ENCODE peak calls at places on chromosomes 1 and 21, in five cellular contexts. L is tibial nerve, V is SJSA1, X is aorta, B is mucosa of descending colon. J is an unnamed sample.
A peak's percentile ranks its signal among the peaks of the same experiment; 100 is the strongest.

GRCh38 chr1:101257500-101258325 is 20.9 kb downstream of the S1PR1 start:
- DNase-seq in L (no peak), V (no peak), B (peak; percentile 80), X (no peak), J (no peak)

GRCh38 chr21:37045139-37045538 is 27.7 kb downstream of the PIGP start:
- DNase-seq in B (no peak), L (no peak), X (no peak), V (no peak), J (no peak)

GRCh38 chr1:115429884-115430283 is 91.8 kb upstream of the NGF start:
- DNase-seq in L (no peak), B (no peak), X (no peak), V (no peak), J (no peak)

GRCh38 chr1:155272466-155273133 is 704 bp downstream of the CLK2 start:
- DNase-seq in L (no peak), V (peak; percentile 47), B (no peak), X (no peak), J (no peak)

GRCh38 chr1:110555807-110556470 is 37.0 kb upstream of the KCNA10 start:
- DNase-seq in X (peak; percentile 92), V (no peak), L (peak; percentile 53), B (peak; percentile 18), J (peak; percentile 73)

GRCh38 chr1:39450956-39451601 is 40.4 kb upstream of the BMP8A start:
- DNase-seq in X (no peak), L (no peak), V (peak; percentile 80), B (no peak), J (no peak)

GRCh38 chr1:37509181-37509580 is 5.4 kb downstream of the MEAF6 start:
- DNase-seq in L (no peak), B (no peak), V (no peak), X (no peak), J (no peak)

GRCh38 chr1:96979287-96979686 is 257.7 kb downstream of the PTBP2 start:
- DNase-seq in V (no peak), B (peak; percentile 13), L (no peak), X (no peak), J (no peak)

GRCh38 chr1:40389871-40390560 is 16.5 kb downstream of the SMAP2 start:
- DNase-seq in L (no peak), B (no peak), V (no peak), X (no peak), J (no peak)

GRCh38 chr1:32273389-32274208 is 18.3 kb upstream of the HDAC1 start:
- DNase-seq in V (no peak), L (no peak), X (no peak), B (peak; percentile 43), J (no peak)

GRCh38 chr1:3011127-3011526 is 10.1 kb upstream of the ACTRT2 start:
- DNase-seq in B (no peak), V (no peak), X (no peak), L (no peak), J (no peak)

GRCh38 chr1:3011631-3012510 is 9.4 kb upstream of the ACTRT2 start:
- DNase-seq in V (no peak), X (peak; percentile 74), L (no peak), B (no peak), J (no peak)

GRCh38 chr1:3009021-3009420 is 12.2 kb upstream of the ACTRT2 start:
- DNase-seq in B (no peak), L (no peak), V (no peak), X (no peak), J (no peak)

GRCh38 chr1:3007298-3008147 is 13.7 kb upstream of the ACTRT2 start:
- DNase-seq in X (no peak), L (no peak), V (no peak), B (no peak), J (no peak)

GRCh38 chr1:3009556-3009955 is 11.7 kb upstream of the ACTRT2 start:
- DNase-seq in X (no peak), L (no peak), V (no peak), B (no peak), J (no peak)
- H3K9me3 ChIP-seq in X (no peaks in the 10 kb centered on the region), L (peaks cover 22% of the 10 kb centered on the region), V (no peaks in the 10 kb centered on the region), B (peaks cover 13% of the 10 kb centered on the region), J (peaks cover 4% of the 10 kb centered on the region)

DNA sequence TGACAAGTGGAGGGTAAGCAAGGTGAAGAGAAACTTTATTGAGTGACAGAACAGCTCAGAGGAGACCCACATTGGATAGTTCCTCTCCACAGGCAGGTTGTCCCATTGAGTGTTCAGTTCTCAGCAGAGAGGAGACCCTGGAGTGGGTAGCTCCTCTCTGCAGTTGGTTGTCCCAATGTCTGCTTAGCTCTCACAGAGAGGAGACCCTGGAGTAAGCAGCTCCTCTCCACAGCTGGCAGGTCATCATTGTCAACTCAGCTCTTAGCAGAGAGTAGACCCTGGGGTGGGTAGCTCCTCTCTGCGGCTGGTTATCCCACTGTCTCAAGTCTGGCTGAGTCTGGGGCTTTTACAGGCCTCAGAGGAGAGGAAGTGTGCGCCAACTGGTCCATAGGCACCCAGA is 6.0 kb upstream of the CHD1L start:
- DNase-seq in L (no peak), V (no peak), X (no peak), B (no peak), J (no peak)
- H3K9me3 ChIP-seq in L (peaks cover 3% of the 10 kb centered on the region), V (no peaks in the 10 kb centered on the region), X (no peaks in the 10 kb centered on the region), B (no peaks in the 10 kb centered on the region), J (no peaks in the 10 kb centered on the region)

GRCh38 chr21:34824314-34824713 is 155.5 kb downstream of the CLIC6 start:
- DNase-seq in B (no peak), L (no peak), V (no peak), X (no peak), J (no peak)
- H3K9me3 ChIP-seq in B (no peaks in the 10 kb centered on the region), L (no peaks in the 10 kb centered on the region), V (no peaks in the 10 kb centered on the region), X (peaks cover 2% of the 10 kb centered on the region), J (no peaks in the 10 kb centered on the region)

DNA sequence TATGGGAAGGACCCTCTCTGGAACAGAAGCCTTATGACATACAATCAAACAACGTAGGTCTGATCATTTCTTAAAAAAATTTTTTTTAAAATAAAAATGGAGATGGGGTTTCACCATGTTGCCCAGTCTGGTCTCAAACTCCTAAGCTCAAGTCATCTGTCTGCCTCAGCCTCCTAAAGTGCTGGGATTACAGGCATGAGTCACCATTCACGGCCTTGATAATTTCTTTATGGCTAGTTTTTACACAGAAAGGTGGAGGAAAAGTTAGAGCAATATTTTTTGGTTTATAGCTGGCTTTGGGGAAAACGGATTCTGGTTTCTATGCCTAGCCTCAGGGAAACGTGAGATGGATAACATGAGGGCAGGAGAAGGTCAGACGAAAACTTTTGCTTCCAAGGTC is 70.0 kb upstream of the B3GALT5 start:
- DNase-seq in V (no peak), X (no peak), B (no peak), L (no peak), J (no peak)
- H3K9me3 ChIP-seq in V (no peaks in the 10 kb centered on the region), X (no peaks in the 10 kb centered on the region), B (no peaks in the 10 kb centered on the region), L (peaks cover 10% of the 10 kb centered on the region), J (peaks cover 7% of the 10 kb centered on the region)

DNA sequence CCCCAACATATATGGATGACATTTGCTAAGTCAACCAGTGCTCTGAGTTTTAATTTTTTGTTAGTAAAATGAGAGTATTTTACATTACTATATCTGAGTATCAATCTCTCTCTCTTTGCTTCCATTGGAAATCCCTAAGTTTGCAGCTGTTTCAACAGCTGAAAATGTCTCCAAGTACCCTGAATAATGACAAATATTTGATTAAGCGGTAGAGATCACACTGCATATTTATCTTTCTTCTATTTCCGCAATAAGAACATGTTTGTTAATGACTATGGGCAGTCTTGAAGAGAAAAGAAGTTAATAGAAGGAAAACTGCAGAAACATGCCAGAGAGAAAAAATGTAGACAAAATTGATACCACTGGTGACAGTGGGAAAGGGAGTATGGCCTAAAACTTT is 1117.5 kb downstream of the NCAM2 start:
- DNase-seq in V (no peak), L (no peak), X (no peak), B (no peak), J (no peak)
- H3K9me3 ChIP-seq in V (peaks cover 2% of the 10 kb centered on the region), L (peaks cover 6% of the 10 kb centered on the region), X (no peaks in the 10 kb centered on the region), B (no peaks in the 10 kb centered on the region), J (no peaks in the 10 kb centered on the region)

DNA sequence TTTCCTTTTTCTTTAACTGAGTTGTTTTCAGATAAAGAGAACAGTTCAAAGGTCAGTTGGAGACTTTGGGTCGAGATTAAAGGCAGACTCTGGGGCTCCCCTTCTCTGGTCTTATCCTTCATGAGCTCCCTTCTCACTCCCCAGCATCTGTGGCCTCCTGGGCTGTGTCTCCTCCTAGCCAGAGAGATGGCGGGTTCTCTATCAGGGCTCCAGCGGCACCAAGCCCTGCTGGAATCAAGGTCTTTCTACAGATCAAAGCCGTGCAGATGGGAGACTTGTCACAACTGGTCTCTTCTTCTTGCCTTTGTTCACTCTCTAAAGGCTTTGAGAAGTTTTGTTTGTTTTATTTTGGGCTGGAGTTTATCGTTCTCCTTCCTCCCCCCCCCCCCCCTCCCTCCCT is 373.7 kb upstream of the C1orf174 start:
- DNase-seq in V (no peak), L (no peak), X (no peak), B (no peak), J (no peak)
- H3K9me3 ChIP-seq in V (peaks cover 15% of the 10 kb centered on the region), L (peaks cover 41% of the 10 kb centered on the region), X (peaks cover 11% of the 10 kb centered on the region), B (peaks cover 7% of the 10 kb centered on the region), J (no peaks in the 10 kb centered on the region)

DNA sequence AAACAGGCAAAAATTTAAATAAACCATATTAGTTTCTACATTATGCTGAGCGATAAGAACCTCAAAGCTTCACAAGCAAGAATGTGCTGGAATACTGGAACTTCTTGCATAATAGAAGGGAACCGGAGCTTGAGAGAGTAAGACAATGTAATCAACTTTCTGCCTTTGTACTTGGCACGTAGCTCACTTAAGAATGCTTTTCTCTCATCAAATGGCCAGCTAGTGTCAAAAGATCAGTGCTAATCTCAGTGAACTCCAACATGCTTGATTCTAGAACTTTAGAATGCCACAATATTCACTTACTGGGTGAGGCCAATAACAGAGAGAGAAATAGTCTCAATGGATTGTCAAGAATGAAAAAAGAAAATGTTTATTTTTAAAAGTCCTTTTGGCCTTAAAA is 486.1 kb upstream of the LRRC7 start:
- DNase-seq in B (no peak), V (no peak), X (no peak), L (no peak), J (no peak)
- H3K9me3 ChIP-seq in B (no peaks in the 10 kb centered on the region), V (no peaks in the 10 kb centered on the region), X (no peaks in the 10 kb centered on the region), L (no peaks in the 10 kb centered on the region), J (no peaks in the 10 kb centered on the region)

GRCh38 chr1:179474713-179475112 is 101.0 kb downstream of the NPHS2 start:
- DNase-seq in L (no peak), V (no peak), B (no peak), X (no peak), J (no peak)

GRCh38 chr1:179476484-179476883 is 99.3 kb downstream of the NPHS2 start:
- DNase-seq in B (no peak), L (no peak), X (no peak), V (no peak), J (no peak)

DNA sequence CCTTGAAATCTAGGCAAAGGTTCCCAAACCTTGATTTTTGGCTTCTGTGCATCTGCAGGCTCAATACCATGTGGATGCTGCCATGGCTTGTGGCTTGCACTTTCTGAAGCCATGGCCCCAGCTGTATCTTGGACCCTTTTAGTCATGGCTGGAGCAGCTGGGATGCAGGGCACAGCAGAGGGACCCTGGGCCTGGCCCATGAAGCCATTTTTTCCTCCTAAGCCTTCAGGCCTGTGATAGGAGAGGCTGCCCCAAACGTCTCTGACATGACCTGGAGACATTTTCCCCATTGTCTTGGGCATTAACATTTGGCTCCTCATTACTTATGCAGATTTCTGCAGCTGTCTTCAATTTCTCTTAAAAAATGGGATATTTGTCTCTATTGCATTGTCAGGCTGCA is 97.4 kb downstream of the NPHS2 start:
- DNase-seq in X (no peak), L (no peak), B (no peak), V (no peak), J (no peak)
- H3K9me3 ChIP-seq in X (peaks cover 8% of the 10 kb centered on the region), L (peaks cover 68% of the 10 kb centered on the region), B (peaks cover 46% of the 10 kb centered on the region), V (peaks cover 15% of the 10 kb centered on the region), J (peaks cover 32% of the 10 kb centered on the region)

DNA sequence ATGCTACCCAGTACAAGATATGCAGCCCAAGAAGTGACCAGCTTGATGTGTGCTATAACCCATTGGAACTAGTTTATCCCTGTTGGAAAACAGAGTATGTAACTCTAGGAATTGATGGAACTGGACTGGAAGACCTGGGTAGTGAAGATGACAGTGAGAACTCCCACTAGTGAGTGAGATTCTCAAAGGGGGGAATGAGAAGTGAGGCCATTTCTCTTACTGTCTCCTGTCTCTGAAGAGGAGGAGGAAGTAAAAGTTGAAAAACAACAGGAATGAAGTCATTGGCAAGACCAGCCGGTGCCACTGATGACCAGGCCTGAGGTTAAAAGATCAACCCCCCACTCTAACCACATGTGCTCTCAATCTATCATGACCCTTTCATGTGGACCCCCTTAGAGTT is 20.9 kb downstream of the PLA2G2F start:
- DNase-seq in V (no peak), L (no peak), B (no peak), X (no peak), J (no peak)
- H3K9me3 ChIP-seq in V (peaks cover 14% of the 10 kb centered on the region), L (peaks cover 70% of the 10 kb centered on the region), B (peaks cover 39% of the 10 kb centered on the region), X (peaks cover 26% of the 10 kb centered on the region), J (peaks cover 29% of the 10 kb centered on the region)

J was measured in heart left ventricle.